ENCODE peak calls at places on chromosomes 6 and 20, in four cellular contexts. One of them, this sample, is unnamed.

GRCh38 chr20:41425180-41425884 is 58.7 kb upstream of the EMILIN3 start:
- DNase-seq in glutamatergic neuron: no peak
- DNase-seq in lower lobe of right lung: no peak
- DNase-seq in neural crest cell: no peak
- DNase-seq in this sample: no peak

GRCh38 chr6:32666420-32667300 is at the start of gene HLA-DQB1:
- DNase-seq in glutamatergic neuron: peak
- DNase-seq in lower lobe of right lung: no peak
- DNase-seq in neural crest cell: peak
- DNase-seq in this sample: peak

GRCh38 chr20:50353289-50353961 is 156.8 kb upstream of the PTPN1 start:
- DNase-seq in glutamatergic neuron: no peak
- DNase-seq in lower lobe of right lung: no peak
- DNase-seq in neural crest cell: no peak
- DNase-seq in this sample: no peak

GRCh38 chr6:161918154-161918553 is 644.3 kb upstream of the AGPAT4 start:
- DNase-seq in glutamatergic neuron: no peak
- DNase-seq in lower lobe of right lung: no peak
- DNase-seq in neural crest cell: no peak
- DNase-seq in this sample: no peak

GRCh38 chr6:75893058-75893775 is 144.2 kb downstream of the MYO6 start:
- DNase-seq in glutamatergic neuron: no peak
- DNase-seq in lower lobe of right lung: no peak
- DNase-seq in neural crest cell: no peak
- DNase-seq in this sample: no peak

GRCh38 chr6:44310241-44310640 is 2.9 kb downstream of the AARS2 start:
- DNase-seq in glutamatergic neuron: no peak
- DNase-seq in lower lobe of right lung: no peak
- DNase-seq in neural crest cell: no peak
- DNase-seq in this sample: no peak

GRCh38 chr20:6668546-6668945 is 98.9 kb upstream of the BMP2 start:
- DNase-seq in glutamatergic neuron: no peak
- DNase-seq in lower lobe of right lung: no peak
- DNase-seq in neural crest cell: no peak
- DNase-seq in this sample: no peak

GRCh38 chr6:137002505-137002904 is 42.3 kb downstream of the IL20RA start:
- DNase-seq in glutamatergic neuron: no peak
- DNase-seq in lower lobe of right lung: no peak
- DNase-seq in neural crest cell: no peak
- DNase-seq in this sample: no peak

GRCh38 chr6:96460052-96460700 is 61.4 kb upstream of the UFL1 start:
- DNase-seq in glutamatergic neuron: no peak
- DNase-seq in lower lobe of right lung: no peak
- DNase-seq in neural crest cell: no peak
- DNase-seq in this sample: no peak

GRCh38 chr6:89117285-89118108 is at the start of gene SRSF12:
- DNase-seq in glutamatergic neuron: peak
- DNase-seq in lower lobe of right lung: peak
- DNase-seq in neural crest cell: peak
- DNase-seq in this sample: peak

GRCh38 chr6:158014505-158015187 is 33.0 kb downstream of the SYNJ2 start:
- DNase-seq in glutamatergic neuron: no peak
- DNase-seq in lower lobe of right lung: peak
- DNase-seq in neural crest cell: no peak
- DNase-seq in this sample: no peak

GRCh38 chr6:81894788-81895221 is 142.3 kb upstream of the TENT5A start:
- DNase-seq in glutamatergic neuron: no peak
- DNase-seq in lower lobe of right lung: no peak
- DNase-seq in neural crest cell: peak
- DNase-seq in this sample: no peak

GRCh38 chr6:89310929-89311328 is 4.2 kb downstream of the GABRR2 start:
- DNase-seq in glutamatergic neuron: no peak
- DNase-seq in lower lobe of right lung: no peak
- DNase-seq in neural crest cell: no peak
- DNase-seq in this sample: no peak

GRCh38 chr20:19802492-19803158 is 44.6 kb downstream of the RIN2 start:
- DNase-seq in glutamatergic neuron: no peak
- DNase-seq in lower lobe of right lung: no peak
- DNase-seq in neural crest cell: no peak
- DNase-seq in this sample: no peak

GRCh38 chr6:158860279-158860865 is 41.2 kb upstream of the EZR start:
- DNase-seq in glutamatergic neuron: no peak
- DNase-seq in lower lobe of right lung: no peak
- DNase-seq in neural crest cell: no peak
- DNase-seq in this sample: no peak

GRCh38 chr20:47540443-47541354 is 39.0 kb downstream of the NCOA3 start:
- DNase-seq in glutamatergic neuron: no peak
- DNase-seq in lower lobe of right lung: no peak
- DNase-seq in neural crest cell: no peak
- DNase-seq in this sample: no peak

GRCh38 chr20:63163596-63164560 is 52.1 kb downstream of the YTHDF1 start:
- DNase-seq in glutamatergic neuron: peak
- DNase-seq in lower lobe of right lung: no peak
- DNase-seq in neural crest cell: peak
- DNase-seq in this sample: no peak

GRCh38 chr20:20785226-20785625 is 72.8 kb upstream of the RALGAPA2 start:
- DNase-seq in glutamatergic neuron: no peak
- DNase-seq in lower lobe of right lung: no peak
- DNase-seq in neural crest cell: no peak
- DNase-seq in this sample: no peak

GRCh38 chr6:107809966-107810365 is 14.1 kb downstream of the SCML4 start:
- DNase-seq in glutamatergic neuron: no peak
- DNase-seq in lower lobe of right lung: no peak
- DNase-seq in neural crest cell: no peak
- DNase-seq in this sample: no peak

GRCh38 chr20:61482425-61482887 is 230.4 kb downstream of the CDH4 start:
- DNase-seq in glutamatergic neuron: no peak
- DNase-seq in lower lobe of right lung: no peak
- DNase-seq in neural crest cell: no peak
- DNase-seq in this sample: no peak

GRCh38 chr6:126797981-126798380 is 320.5 kb upstream of the RSPO3 start:
- DNase-seq in glutamatergic neuron: no peak
- DNase-seq in lower lobe of right lung: no peak
- DNase-seq in neural crest cell: no peak
- DNase-seq in this sample: no peak

GRCh38 chr6:29967379-29968010 is 25.2 kb downstream of the HLA-A start:
- DNase-seq in glutamatergic neuron: no peak
- DNase-seq in lower lobe of right lung: no peak
- DNase-seq in neural crest cell: no peak
- DNase-seq in this sample: no peak

DNA sequence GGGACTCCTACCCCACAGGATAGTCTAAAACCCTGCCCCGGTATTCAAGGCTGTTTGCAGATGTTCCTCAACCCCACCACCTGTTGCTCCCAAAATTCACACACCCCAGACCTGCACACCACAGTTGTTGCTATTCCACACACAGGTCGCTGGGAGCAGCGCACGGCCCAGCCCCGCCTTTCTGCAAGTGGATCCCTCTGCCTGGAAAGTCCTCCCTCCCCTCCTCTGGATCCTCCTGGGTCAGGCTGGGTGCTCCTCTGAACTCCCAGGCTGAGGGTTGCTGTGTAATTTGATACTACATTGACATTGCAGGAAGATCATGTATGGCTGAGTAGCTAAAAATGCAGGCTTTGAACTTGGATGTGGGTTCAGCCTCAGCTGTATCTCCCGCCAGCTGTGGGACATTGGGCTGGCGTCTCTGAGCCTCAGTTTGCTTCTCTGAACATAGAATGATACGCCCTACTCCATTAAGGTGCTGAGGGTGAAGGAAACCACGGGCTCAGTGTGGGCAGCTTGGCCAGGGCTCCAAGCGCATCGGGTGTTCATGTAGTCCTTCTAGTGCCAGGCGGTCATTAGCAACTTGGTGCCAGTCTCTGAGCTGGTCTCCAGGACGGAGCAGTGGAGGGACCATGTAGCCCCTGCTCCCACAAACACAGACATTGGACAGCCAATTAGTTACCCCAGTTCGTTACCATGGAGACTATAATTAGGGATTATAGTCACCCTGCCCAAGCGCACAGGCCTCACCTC is 13.9 kb upstream of the CCN5 start:
- DNase-seq in glutamatergic neuron: no peak
- DNase-seq in lower lobe of right lung: no peak
- DNase-seq in neural crest cell: no peak
- DNase-seq in this sample: no peak
- TF ChIP-seq CTCF in glutamatergic neuron: no peak
- TF ChIP-seq CTCF in lower lobe of right lung: no peak
- TF ChIP-seq CTCF in neural crest cell: no peak
- TF ChIP-seq CTCF in this sample: no peak

DNA sequence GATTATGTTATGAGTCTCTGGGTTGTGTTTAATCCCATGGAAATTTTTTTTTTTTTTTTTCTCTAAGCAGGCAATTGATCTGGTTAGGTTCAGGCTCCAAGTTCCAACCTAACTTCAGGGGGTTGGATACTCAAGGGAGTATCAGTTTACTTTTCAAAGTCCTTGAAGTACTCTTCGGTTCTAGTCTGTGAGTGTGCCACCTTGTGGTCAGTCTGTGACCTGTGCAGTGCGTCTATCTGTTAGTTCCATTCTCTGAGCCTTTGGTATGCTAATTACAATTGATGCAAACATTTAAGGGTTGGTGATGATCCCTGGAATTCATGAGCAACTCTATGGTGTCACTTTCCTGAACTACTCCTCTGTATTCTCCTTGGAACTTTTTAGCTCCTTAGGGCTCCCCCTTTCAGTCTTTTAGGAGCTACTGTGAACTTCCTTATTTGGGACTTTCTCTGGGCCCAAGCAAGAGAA is 342.0 kb downstream of the SOX4 start:
- DNase-seq in glutamatergic neuron: peak
- DNase-seq in lower lobe of right lung: no peak
- DNase-seq in neural crest cell: no peak
- DNase-seq in this sample: no peak
- TF ChIP-seq CTCF in glutamatergic neuron: peak
- TF ChIP-seq CTCF in lower lobe of right lung: peak
- TF ChIP-seq CTCF in neural crest cell: peak
- TF ChIP-seq CTCF in this sample: peak

GRCh38 chr6:27810768-27811298 is 101.4 kb downstream of the OR2B2 start:
- DNase-seq in glutamatergic neuron: no peak
- DNase-seq in lower lobe of right lung: no peak
- DNase-seq in neural crest cell: no peak
- DNase-seq in this sample: no peak

GRCh38 chr6:27811383-27811782 is 100.8 kb downstream of the OR2B2 start:
- DNase-seq in glutamatergic neuron: no peak
- DNase-seq in lower lobe of right lung: no peak
- DNase-seq in neural crest cell: no peak
- DNase-seq in this sample: no peak

GRCh38 chr6:27809067-27809938 is 102.9 kb downstream of the OR2B2 start:
- DNase-seq in glutamatergic neuron: no peak
- DNase-seq in lower lobe of right lung: no peak
- DNase-seq in neural crest cell: no peak
- DNase-seq in this sample: no peak

GRCh38 chr6:27812078-27812804 is 100.0 kb downstream of the OR2B2 start:
- DNase-seq in glutamatergic neuron: no peak
- DNase-seq in lower lobe of right lung: no peak
- DNase-seq in neural crest cell: no peak
- DNase-seq in this sample: no peak

GRCh38 chr6:27809939-27810767 is 102.0 kb downstream of the OR2B2 start:
- DNase-seq in glutamatergic neuron: peak
- DNase-seq in lower lobe of right lung: peak
- DNase-seq in neural crest cell: peak
- DNase-seq in this sample: peak
- TF ChIP-seq CTCF in glutamatergic neuron: no peak
- TF ChIP-seq CTCF in lower lobe of right lung: no peak
- TF ChIP-seq CTCF in neural crest cell: no peak
- TF ChIP-seq CTCF in this sample: no peak

DNA sequence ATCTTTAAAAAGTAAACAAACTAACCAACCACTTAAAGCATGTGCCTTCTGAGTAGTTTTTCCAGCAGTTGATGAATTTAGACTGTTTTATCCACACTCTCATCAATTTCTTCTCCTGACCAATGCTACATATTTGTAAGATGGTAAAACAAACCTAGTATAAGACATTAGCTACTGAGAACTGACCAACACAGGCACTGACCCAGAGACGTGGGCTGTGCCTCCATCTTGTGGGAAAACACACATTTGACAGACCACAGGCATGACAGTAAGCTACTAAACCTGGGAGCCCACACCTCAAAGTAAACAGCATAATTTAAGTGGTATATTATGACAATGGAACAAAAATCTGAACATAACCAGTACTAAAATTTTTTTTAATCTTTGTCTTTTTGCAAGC is 121.4 kb upstream of the NRSN1 start:
- DNase-seq in glutamatergic neuron: no peak
- DNase-seq in lower lobe of right lung: no peak
- DNase-seq in neural crest cell: no peak
- DNase-seq in this sample: no peak
- TF ChIP-seq CTCF in glutamatergic neuron: no peak
- TF ChIP-seq CTCF in lower lobe of right lung: no peak
- TF ChIP-seq CTCF in neural crest cell: no peak
- TF ChIP-seq CTCF in this sample: no peak

GRCh38 chr20:35523298-35523888 is 6.1 kb downstream of the C20orf173 start:
- DNase-seq in glutamatergic neuron: peak
- DNase-seq in lower lobe of right lung: no peak
- DNase-seq in neural crest cell: peak
- DNase-seq in this sample: peak
- TF ChIP-seq CTCF in glutamatergic neuron: peak
- TF ChIP-seq CTCF in lower lobe of right lung: peak
- TF ChIP-seq CTCF in neural crest cell: peak
- TF ChIP-seq CTCF in this sample: peak

DNA sequence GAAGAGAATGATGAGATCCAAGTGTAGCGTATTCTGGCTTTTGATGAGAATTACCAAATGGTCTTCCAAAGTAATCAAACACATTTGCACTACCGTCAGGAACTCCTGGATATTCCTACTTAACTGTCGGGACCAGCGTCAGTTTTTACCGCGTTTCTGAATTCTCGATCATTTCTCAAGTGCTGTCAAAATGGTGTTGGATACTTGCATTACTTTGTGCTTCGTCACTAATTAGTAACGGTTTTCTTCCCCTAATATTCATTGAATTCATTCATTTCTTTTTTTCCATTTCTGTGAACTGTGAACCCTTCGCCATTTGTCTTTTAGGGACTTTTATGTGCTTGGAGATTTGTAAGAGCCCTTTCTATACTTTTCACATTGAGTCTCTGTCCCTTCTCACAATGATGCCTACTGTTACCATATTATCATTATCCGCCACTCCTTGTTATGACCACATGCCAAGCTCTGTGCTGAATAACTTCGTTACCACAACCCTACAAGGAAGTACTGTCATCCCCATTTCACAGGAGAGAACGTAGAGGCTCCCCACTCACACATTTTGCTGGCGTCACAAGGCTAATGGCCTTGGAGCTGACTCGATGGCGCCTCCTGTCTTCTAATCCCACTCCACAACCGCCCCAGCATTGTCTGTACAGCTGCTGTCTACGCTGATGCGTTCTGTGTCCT is 74.2 kb upstream of the QKI start:
- DNase-seq in glutamatergic neuron: no peak
- DNase-seq in lower lobe of right lung: no peak
- DNase-seq in neural crest cell: no peak
- DNase-seq in this sample: no peak
- TF ChIP-seq CTCF in glutamatergic neuron: no peak
- TF ChIP-seq CTCF in lower lobe of right lung: no peak
- TF ChIP-seq CTCF in neural crest cell: no peak
- TF ChIP-seq CTCF in this sample: no peak

GRCh38 chr6:3869284-3869631 is 20.1 kb downstream of the FAM50B start:
- DNase-seq in glutamatergic neuron: no peak
- DNase-seq in lower lobe of right lung: no peak
- DNase-seq in neural crest cell: no peak
- DNase-seq in this sample: no peak
- TF ChIP-seq CTCF in glutamatergic neuron: no peak
- TF ChIP-seq CTCF in lower lobe of right lung: no peak
- TF ChIP-seq CTCF in neural crest cell: no peak
- TF ChIP-seq CTCF in this sample: no peak

This sample was measured in endothelial cell.